ENCODE peak calls at places on chromosome 6, in four cellular contexts. V is K562, S is GM12878, O is HepG2. Y is an unnamed sample.

GRCh38 chr6:16909599-16910360 is 148.5 kb upstream of the ATXN1 start:
- DNase-seq in V (no peak), S (no peak), O (no peak), Y (no peak)

GRCh38 chr6:2989332-2990178 is 10.1 kb upstream of the NQO2 start:
- DNase-seq in V (peak), S (peak), O (peak), Y (peak)

GRCh38 chr6:132446136-132446535 is 44.9 kb upstream of the MOXD1 start:
- DNase-seq in V (no peak), S (no peak), O (no peak), Y (no peak)

GRCh38 chr6:38024908-38025307 is 205.4 kb downstream of the ZFAND3 start:
- DNase-seq in V (no peak), S (no peak), O (no peak), Y (no peak)

GRCh38 chr6:39493174-39493573 is 170.7 kb upstream of the KCNK16 start:
- DNase-seq in V (no peak), S (no peak), O (no peak), Y (no peak)

GRCh38 chr6:7267521-7268091 is 45.4 kb downstream of the SSR1 start:
- DNase-seq in V (peak), S (no peak), O (peak), Y (no peak)

GRCh38 chr6:151804585-151805285 is 2.7 kb upstream of the ESR1 start:
- DNase-seq in V (no peak), S (no peak), O (no peak), Y (no peak)

GRCh38 chr6:7107578-7108195 is at the start of gene RREB1:
- DNase-seq in V (peak), S (no peak), O (peak), Y (peak)

GRCh38 chr6:42140051-42140450 is 2.4 kb downstream of the C6orf132 start:
- DNase-seq in V (no peak), S (no peak), O (no peak), Y (no peak)
- TF ChIP-seq CBX5 in V (no peak), S (no peak), O (no peak), Y (no peak)

DNA sequence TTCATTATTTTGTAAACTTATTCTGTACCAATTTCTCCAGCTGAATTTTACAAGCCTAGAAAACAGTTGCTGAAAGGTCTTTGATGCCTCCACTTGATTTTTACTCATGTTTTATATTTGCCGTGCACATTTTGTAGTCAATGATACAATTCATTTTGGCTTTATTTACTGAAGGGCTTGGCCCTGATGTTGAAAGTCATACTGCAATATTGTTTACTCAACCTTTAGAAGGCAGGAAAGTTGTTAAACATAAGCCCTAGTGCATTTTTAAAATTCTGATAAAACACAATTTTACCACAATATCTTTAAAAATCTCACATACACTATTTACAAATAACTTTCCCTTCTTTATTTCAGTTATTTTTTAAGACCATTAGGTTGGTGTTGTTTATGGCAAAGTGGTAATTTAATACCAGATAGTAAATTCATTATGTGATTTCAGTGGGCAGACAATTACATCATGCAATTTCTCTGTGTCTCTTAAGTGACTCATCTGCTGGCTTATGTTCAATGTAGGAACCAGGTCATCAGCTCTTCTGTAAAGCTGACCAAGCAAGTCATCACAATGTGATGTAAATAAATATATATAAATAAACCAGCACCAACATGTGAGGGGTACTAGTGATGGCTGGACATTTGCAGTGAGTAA is 121.1 kb upstream of the SLC35B3 start:
- DNase-seq in V (no peak), S (no peak), O (peak), Y (no peak)
- TF ChIP-seq ATF3 in V (no peak), S (no peak), O (no peak), Y (no peak)

DNA sequence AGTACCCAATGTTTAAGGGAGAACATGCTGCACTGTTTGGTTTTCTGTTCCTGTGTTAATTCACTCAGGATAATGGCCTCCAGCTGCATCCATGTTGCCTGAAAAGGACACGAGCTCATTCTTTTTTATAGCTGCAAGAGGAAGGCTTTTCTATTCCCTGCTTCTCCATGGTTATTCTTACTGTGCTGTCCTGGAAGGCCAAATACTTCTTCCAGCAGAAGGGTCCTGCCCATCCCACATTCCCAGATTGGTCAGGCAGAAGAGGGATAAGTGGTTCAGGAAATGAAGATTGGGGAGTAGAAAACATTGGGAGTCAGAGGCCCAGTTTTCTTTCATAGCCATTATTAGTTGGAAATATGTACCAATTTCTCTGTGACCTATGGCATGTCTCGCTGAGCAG is 122.4 kb downstream of the TCP11 start:
- DNase-seq in V (no peak), S (no peak), O (no peak), Y (no peak)
- H3K4me3 ChIP-seq in V (no peak), S (no peak), O (no peak), Y (no peak)

DNA sequence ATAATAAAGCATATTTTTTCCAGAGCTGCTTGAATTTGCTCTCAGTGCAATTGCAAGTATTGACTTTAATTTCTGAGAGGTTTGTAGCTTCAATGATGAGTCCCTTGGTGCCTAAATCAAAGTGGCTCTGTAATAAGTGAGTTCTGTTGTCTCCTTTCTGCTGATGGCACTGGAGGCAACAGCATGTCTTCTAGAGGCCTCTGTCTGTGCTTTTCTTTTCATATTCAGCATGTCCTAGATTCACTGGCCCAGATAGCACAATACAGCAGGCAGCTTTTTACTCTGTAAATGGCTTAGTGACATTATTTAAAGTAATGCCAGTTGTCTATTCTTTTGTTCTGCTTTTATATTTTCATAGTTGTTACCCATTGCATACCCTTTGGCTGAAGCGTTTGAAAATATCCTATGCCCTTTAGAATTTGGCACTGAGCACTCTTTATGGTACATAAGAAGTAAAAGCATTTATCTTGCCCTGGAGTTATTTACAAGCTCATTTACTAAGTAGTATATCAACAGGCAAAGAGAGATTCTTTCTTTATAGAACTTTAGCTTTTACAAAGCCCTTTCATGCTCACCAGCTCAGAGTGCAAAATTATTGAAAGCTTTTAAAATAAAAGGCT is 271.5 kb upstream of the KCNQ5 start:
- DNase-seq in V (no peak), S (no peak), O (no peak), Y (no peak)
- TF ChIP-seq CBX5 in V (no peak), S (no peak), O (no peak), Y (no peak)

DNA sequence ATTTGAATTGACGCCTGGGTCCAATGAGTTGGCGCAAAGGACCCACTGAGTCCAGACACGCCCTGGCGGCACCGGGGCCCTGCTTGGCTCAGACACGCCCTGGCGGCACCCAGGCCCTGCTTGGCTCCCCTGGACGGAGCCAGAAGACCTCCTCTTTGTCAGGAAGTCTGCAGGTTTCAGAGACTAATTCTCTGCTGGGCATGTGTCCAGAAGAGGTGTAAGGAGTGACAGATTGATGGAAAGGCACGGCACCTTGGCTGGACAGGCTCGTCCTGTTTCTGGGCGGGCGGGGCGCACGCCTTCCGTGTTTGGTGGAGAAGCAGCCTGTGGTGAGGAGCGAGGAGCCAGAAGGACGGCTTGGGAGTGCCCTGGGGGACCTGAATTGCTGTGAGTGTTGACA is 23.0 kb upstream of the DACT2 start:
- DNase-seq in V (no peak), S (no peak), O (no peak), Y (no peak)
- TF ChIP-seq ATF3 in V (no peak), S (no peak), O (no peak), Y (no peak)

Y was measured in H1.